ENCODE peak calls at places on chromosomes 12 and 14, in five cellular contexts. A is HTR-8/SVneo, N is cardiac muscle cell, Q is glutamatergic neuron, E is left ventricle myocardium superior. W is an unnamed sample.

GRCh38 chr12:82299617-82300016 is 58.6 kb downstream of the CCDC59 start:
- DNase-seq in N (peak; percentile 47), E (no peak), A (no peak), Q (no peak), W (no peak)

GRCh38 chr14:104294628-104294982 is 156.2 kb downstream of the KIF26A start:
- DNase-seq in Q (peak; percentile 19), N (no peak), E (peak; percentile 7), A (no peak), W (no peak)

GRCh38 chr12:76611533-76611932 is 52.0 kb upstream of the OSBPL8 start:
- DNase-seq in Q (no peak), N (peak; percentile 77), E (no peak), A (peak; percentile 15), W (peak; percentile 16)

GRCh38 chr12:45849289-45849688 is 119.8 kb downstream of the ARID2 start:
- DNase-seq in Q (no peak), N (no peak), A (no peak), E (no peak), W (no peak)

GRCh38 chr14:70885343-70886014 is 21.8 kb upstream of the PCNX1 start:
- DNase-seq in N (no peak), Q (peak; percentile 39), A (no peak), E (no peak), W (no peak)

GRCh38 chr14:78836777-78837176 is 666.6 kb downstream of the NRXN3 start:
- DNase-seq in N (peak; percentile 57), E (no peak), Q (peak; percentile 72), A (peak; percentile 43), W (no peak)

GRCh38 chr12:122051231-122051876 is 27.2 kb upstream of the MLXIP start:
- DNase-seq in Q (no peak), E (peak; percentile 67), N (no peak), A (no peak), W (no peak)

GRCh38 chr14:90785474-90785873 is 30.8 kb downstream of the TTC7B start:
- DNase-seq in A (no peak), Q (no peak), N (peak; percentile 78), E (no peak), W (no peak)

GRCh38 chr12:122850695-122851350 is 15.6 kb downstream of the HIP1R start:
- DNase-seq in N (no peak), E (no peak), A (no peak), Q (peak; percentile 26), W (no peak)

GRCh38 chr12:28409892-28410291 is 219.6 kb downstream of the CCDC91 start:
- DNase-seq in A (no peak), E (no peak), N (peak; percentile 69), Q (no peak), W (no peak)

GRCh38 chr12:128336506-128336905 is 69.5 kb downstream of the TMEM132C start:
- DNase-seq in A (no peak), E (no peak), Q (no peak), N (no peak), W (no peak)

GRCh38 chr14:52741865-52742264 is 11.9 kb downstream of the STYX start:
- DNase-seq in A (no peak), Q (no peak), N (no peak), E (no peak), W (no peak)

GRCh38 chr14:61609143-61609851 is 86.0 kb upstream of the HIF1A start:
- DNase-seq in Q (peak; percentile 39), E (no peak), N (peak; percentile 70), A (no peak), W (no peak)

GRCh38 chr12:22046968-22047390 is 961 bp downstream of the CMAS start:
- DNase-seq in Q (no peak), A (peak; percentile 3), E (no peak), N (peak; percentile 3), W (no peak)

GRCh38 chr12:126883737-126884136 is 1383.2 kb upstream of the TMEM132C start:
- DNase-seq in N (no peak), A (no peak), E (peak; percentile 38), Q (no peak), W (no peak)

GRCh38 chr12:93065896-93066295 is 136.8 kb upstream of the EEA1 start:
- DNase-seq in Q (no peak), E (no peak), N (no peak), A (no peak), W (no peak)

GRCh38 chr12:117408161-117408791 is 46.9 kb upstream of the NOS1 start:
- DNase-seq in Q (no peak), A (no peak), N (peak; percentile 47), E (no peak), W (no peak)

GRCh38 chr12:106138646-106139421 is at the start of gene NUAK1:
- DNase-seq in E (peak; percentile 88), A (peak; percentile 59), N (peak; percentile 58), Q (peak; percentile 86), W (peak; percentile 78)

GRCh38 chr12:57280234-57281062 is 29.5 kb upstream of the STAC3 start:
- DNase-seq in A (peak; percentile 88), N (peak; percentile 91), Q (no peak), E (no peak), W (peak; percentile 61)

GRCh38 chr12:91023326-91024004 is 18.7 kb upstream of the EPYC start:
- DNase-seq in N (peak; percentile 57), Q (no peak), E (no peak), A (peak; percentile 21), W (peak; percentile 52)

GRCh38 chr14:40340708-40341107 is 908.5 kb upstream of the FBXO33 start:
- DNase-seq in E (no peak), A (no peak), Q (no peak), N (no peak), W (no peak)

GRCh38 chr12:29908154-29908553 is 124.4 kb upstream of the TMTC1 start:
- DNase-seq in Q (no peak), E (no peak), A (no peak), N (no peak), W (no peak)

GRCh38 chr12:125079084-125079483 is 13.8 kb downstream of the AACS start:
- DNase-seq in Q (no peak), A (no peak), E (no peak), N (no peak), W (no peak)

GRCh38 chr12:29882771-29883315 is 99.1 kb upstream of the TMTC1 start:
- DNase-seq in N (peak; percentile 5), Q (no peak), E (no peak), A (no peak), W (no peak)

GRCh38 chr14:99463974-99464373 is 16.7 kb downstream of the SETD3 start:
- DNase-seq in A (no peak), E (no peak), Q (no peak), N (no peak), W (no peak)

GRCh38 chr12:9735601-9736000 is 2.7 kb upstream of the CLECL1 start:
- DNase-seq in A (no peak), N (no peak), Q (no peak), E (no peak), W (no peak)

GRCh38 chr14:91835920-91836843 is 31.2 kb downstream of the TC2N start:
- DNase-seq in A (no peak), Q (peak; percentile 67), N (peak; percentile 36), E (peak; percentile 82), W (peak; percentile 58)

GRCh38 chr12:75704208-75704607 is 192.8 kb upstream of the KRR1 start:
- DNase-seq in A (no peak), Q (no peak), E (no peak), N (no peak), W (no peak)

GRCh38 chr14:64218344-64219240 is 75.6 kb downstream of the ESR2 start:
- DNase-seq in A (no peak), E (peak; percentile 66), Q (no peak), N (peak; percentile 65), W (no peak)

GRCh38 chr14:51715742-51716141 is 64.0 kb downstream of the FRMD6 start:
- DNase-seq in E (no peak), Q (peak; percentile 17), N (no peak), A (no peak), W (no peak)

GRCh38 chr12:130920119-130920703 is 33.5 kb upstream of the ADGRD1 start:
- DNase-seq in N (no peak), E (no peak), A (no peak), Q (no peak), W (no peak)

GRCh38 chr12:52645982-52646381 is 6.0 kb downstream of the KRT2 start:
- DNase-seq in N (no peak), A (no peak), Q (no peak), E (no peak), W (no peak)

GRCh38 chr14:104107611-104108569 is 22.4 kb downstream of the ASPG start:
- DNase-seq in Q (peak; percentile 23), E (peak; percentile 22), N (no peak), A (no peak), W (no peak)

GRCh38 chr12:98399532-98399931 is 115.9 kb upstream of the TMPO start:
- DNase-seq in E (no peak), Q (peak; percentile 37), N (peak; percentile 85), A (peak; percentile 30), W (no peak)

W was measured in PC-9.